ENCODE peak calls at places on chromosomes 13 and 19, in eight cellular contexts. M is activated CD4-positive, alpha-beta T cell treated with anti-CD3 and anti-CD28 coated beads, Interleukin-2, amount 50 U/mL, for 48 hours; I is retina; W is stimulated activated CD8-positive, alpha-beta memory T cell treated with anti-CD3 and anti-CD28 coated beads, Interleukin-2, amount 100 ng/mL, for 48 hours; Y is Caki2; F is stimulated activated naive B cell treated with anti-CD40 and anti-IgM and Interleukin-4, amounts not matched to agents 10 μg/mL and 1 μg/mL and 100 μg/mL, for 72 hours; S is activated effector memory CD4-positive, alpha-beta T cell treated with anti-CD3 and anti-CD28 coated beads, Interleukin-2, amount 50 U/mL, for 16 hours; G is fibroblast of lung. H is an unnamed sample.

GRCh38 chr13:20053016-20053415 is 94.5 kb downstream of the ZMYM2 start:
- DNase-seq in M (no peak), I (no peak), W (no peak), Y (no peak), F (no peak), S (no peak), G (no peak), H (no peak)

GRCh38 chr19:13850910-13851753 is 25.8 kb upstream of the NANOS3 start:
- DNase-seq in M (peak), I (no peak), W (no peak), Y (peak), F (no peak), S (peak), G (peak), H (peak)

GRCh38 chr19:29074579-29074978 is 138.4 kb downstream of the UQCRFS1 start:
- DNase-seq in M (no peak), I (no peak), W (no peak), Y (no peak), F (no peak), S (no peak), G (no peak), H (no peak)

GRCh38 chr13:114107686-114108081 is 24.7 kb downstream of the RASA3 start:
- DNase-seq in M (peak), I (no peak), W (no peak), Y (no peak), F (no peak), S (peak), G (peak), H (no peak)

GRCh38 chr13:99357149-99357596 is 50.0 kb upstream of the GPR183 start:
- DNase-seq in M (peak), I (no peak), W (no peak), Y (no peak), F (no peak), S (peak), G (peak), H (no peak)

GRCh38 chr19:55460670-55461258 is 678 bp downstream of the ISOC2 start:
- DNase-seq in M (peak), I (no peak), W (peak), Y (peak), F (no peak), S (peak), G (peak), H (no peak)

GRCh38 chr19:19659646-19660245 is 3.7 kb downstream of the ATP13A1 start:
- DNase-seq in M (no peak), I (no peak), W (no peak), Y (no peak), F (no peak), S (no peak), G (no peak), H (no peak)

GRCh38 chr13:50222569-50223332 is 207.5 kb downstream of the KCNRG start:
- DNase-seq in M (peak), I (peak), W (no peak), Y (no peak), F (no peak), S (peak), G (peak), H (peak)

GRCh38 chr19:42452590-42452989 is 9.8 kb upstream of the CXCL17 start:
- DNase-seq in M (no peak), I (no peak), W (no peak), Y (no peak), F (no peak), S (no peak), G (no peak), H (no peak)

GRCh38 chr19:37778613-37779138 is 710 bp downstream of the ZNF573 start:
- DNase-seq in M (peak), I (peak), W (no peak), Y (peak), F (no peak), S (no peak), G (peak), H (no peak)

H was measured in central memory CD8-positive, alpha-beta T cell.